ENCODE peak calls at places on chromosomes 1 and 21, in four cellular contexts. K is OCI-LY7, T is AG09309, G is A549. S is an unnamed sample.

GRCh38 chr21:44626673-44627143 is at the start of gene KRTAP10-9:
- DNase-seq in T (no peak), K (no peak), G (no peak), S (no peak)

GRCh38 chr21:45598109-45598508 is 45.4 kb upstream of the PCBP3 start:
- DNase-seq in K (no peak), T (no peak), G (no peak), S (no peak)

GRCh38 chr1:40351124-40351523 is 22.4 kb upstream of the SMAP2 start:
- DNase-seq in G (no peak), T (no peak), K (no peak), S (no peak)

GRCh38 chr1:186304982-186305949 is 69.8 kb downstream of the TPR start:
- DNase-seq in K (peak; percentile 52), T (no peak), G (peak; percentile 53), S (no peak)

GRCh38 chr1:117501275-117501674 is 104.6 kb upstream of the TENT5C start:
- DNase-seq in T (no peak), K (no peak), G (no peak), S (no peak)

GRCh38 chr1:153631047-153632022 is 2.5 kb upstream of the CHTOP start:
- DNase-seq in T (no peak), G (no peak), K (no peak), S (no peak)

GRCh38 chr1:204706838-204707509 is 21.4 kb upstream of the LRRN2 start:
- DNase-seq in T (no peak), K (no peak), G (no peak), S (no peak)

GRCh38 chr1:52970149-52970548 is 43.1 kb downstream of the SCP2 start:
- DNase-seq in T (no peak), K (peak; percentile 11), G (no peak), S (no peak)

GRCh38 chr1:151340870-151341754 is 5.9 kb downstream of the RFX5 start:
- DNase-seq in T (peak; percentile 52), G (peak; percentile 60), K (peak; percentile 89), S (no peak)

GRCh38 chr1:65939636-65940035 is 146.9 kb downstream of the PDE4B start:
- DNase-seq in K (no peak), T (no peak), G (no peak), S (no peak)

GRCh38 chr1:40371707-40372258 is 1.7 kb upstream of the SMAP2 start:
- DNase-seq in T (no peak), K (no peak), G (no peak), S (no peak)

GRCh38 chr21:33839167-33839716 is 76.4 kb downstream of the ATP5PO start:
- DNase-seq in K (no peak), G (no peak), T (no peak), S (no peak)

GRCh38 chr1:10975567-10976326 is 36.7 kb upstream of the TARDBP start:
- DNase-seq in G (peak; percentile 30), K (no peak), T (peak; percentile 91), S (peak; percentile 72)

GRCh38 chr1:22930235-22930912 is 42.3 kb downstream of the LACTBL1 start:
- DNase-seq in T (no peak), K (peak; percentile 51), G (peak; percentile 82), S (peak; percentile 21)

GRCh38 chr1:243438815-243439214 is 183.0 kb downstream of the SDCCAG8 start:
- DNase-seq in K (no peak), G (no peak), T (no peak), S (no peak)

GRCh38 chr1:234871710-234872262 is 256.9 kb downstream of the TOMM20 start:
- DNase-seq in K (no peak), G (no peak), T (no peak), S (no peak)

GRCh38 chr21:44734026-44734745 is 22.8 kb upstream of the TSPEAR start:
- DNase-seq in T (no peak), G (no peak), K (no peak), S (no peak)

GRCh38 chr1:234616644-234617043 is 6.7 kb upstream of the IRF2BP2 start:
- DNase-seq in G (no peak), T (no peak), K (no peak), S (peak; percentile 73)

GRCh38 chr1:223001653-223002634 is 141.1 kb downstream of the TLR5 start:
- DNase-seq in G (no peak), T (no peak), K (no peak), S (no peak)

GRCh38 chr1:102919659-102920058 is 188.7 kb downstream of the COL11A1 start:
- DNase-seq in K (no peak), T (peak; percentile 28), G (no peak), S (no peak)

GRCh38 chr1:72282271-72282656 is at the start of gene NEGR1:
- DNase-seq in G (no peak), T (peak; percentile 35), K (no peak), S (peak; percentile 88)

GRCh38 chr1:62175568-62176179 is 19.0 kb upstream of the L1TD1 start:
- DNase-seq in T (peak; percentile 10), G (no peak), K (peak; percentile 44), S (no peak)

GRCh38 chr1:114695430-114696093 is at the start of gene AMPD1:
- DNase-seq in G (no peak), K (no peak), T (peak; percentile 29), S (no peak)
- TF ChIP-seq CTCF in G (no peak), K (no peak), T (no peak), S (no peak)

DNA sequence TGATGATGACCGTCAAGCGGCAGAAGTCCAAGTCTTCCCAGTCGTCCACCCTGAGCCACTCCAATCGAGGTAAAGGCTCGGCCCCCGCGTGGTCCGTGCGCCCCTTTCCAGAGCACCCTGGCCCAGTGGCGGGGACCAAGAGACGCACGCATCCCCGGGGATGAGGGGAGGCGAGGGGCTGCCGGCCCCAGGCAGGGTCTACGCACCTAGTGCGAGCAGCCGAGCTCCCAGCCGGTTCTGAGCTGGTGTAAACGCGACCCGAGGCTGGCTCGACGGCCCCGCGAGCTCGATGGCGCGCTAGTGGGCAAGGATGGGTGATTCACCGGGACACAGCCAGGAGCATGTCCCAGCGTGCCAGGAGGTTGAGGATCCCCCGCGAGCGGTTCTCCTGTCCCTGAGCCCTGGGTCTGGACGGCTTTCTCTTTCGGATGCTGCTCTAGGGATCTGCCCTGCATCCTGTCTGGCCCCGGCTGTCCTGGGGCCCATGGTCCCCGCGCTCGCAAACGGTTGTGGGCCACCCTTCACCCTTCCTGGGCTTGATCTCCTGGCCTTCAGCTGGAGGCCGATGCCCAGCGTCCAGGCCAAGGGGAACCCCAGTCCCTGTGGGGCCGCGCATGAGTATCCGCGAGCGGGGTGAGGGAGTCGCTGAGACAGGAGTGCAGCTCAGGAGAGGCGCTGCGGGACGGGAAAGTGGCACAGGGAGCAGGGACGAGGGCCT is 689 bp downstream of the PKP1 start:
- DNase-seq in G (no peak), K (no peak), T (no peak), S (no peak)
- H3K4me3 ChIP-seq in G (no peak overlapping the region), K (no peak overlapping the region), T (no peak overlapping the region), S (peak overlapping the region; percentile 36)

GRCh38 chr21:38639782-38640750 is 141.8 kb upstream of the ERG start:
- DNase-seq in T (no peak), G (no peak), K (no peak), S (no peak)
- TF ChIP-seq CTCF in T (no peak), G (no peak), K (no peak), S (no peak)

GRCh38 chr1:78617615-78618026 is 2.6 kb upstream of the IFI44L start:
- DNase-seq in T (peak; percentile 66), G (peak; percentile 13), K (peak; percentile 75), S (peak; percentile 86)

GRCh38 chr1:78619029-78619428 is 1.2 kb upstream of the IFI44L start:
- DNase-seq in K (no peak), T (no peak), G (no peak), S (no peak)

GRCh38 chr1:78619446-78619802 is 824 bp upstream of the IFI44L start:
- DNase-seq in T (no peak), K (no peak), G (no peak), S (no peak)

GRCh38 chr1:78622548-78622947 is 2.3 kb downstream of the IFI44L start:
- DNase-seq in T (no peak), G (no peak), K (no peak), S (no peak)

GRCh38 chr1:78619803-78620579 is at the start of gene IFI44L:
- DNase-seq in T (peak; percentile 39), G (no peak), K (no peak), S (peak; percentile 23)
- H3K4me3 ChIP-seq in T (peak within 1 kb of the TSS; percentile 11), G (no peak within 1 kb of the TSS), K (no peak within 1 kb of the TSS), S (no peak within 1 kb of the TSS)

DNA sequence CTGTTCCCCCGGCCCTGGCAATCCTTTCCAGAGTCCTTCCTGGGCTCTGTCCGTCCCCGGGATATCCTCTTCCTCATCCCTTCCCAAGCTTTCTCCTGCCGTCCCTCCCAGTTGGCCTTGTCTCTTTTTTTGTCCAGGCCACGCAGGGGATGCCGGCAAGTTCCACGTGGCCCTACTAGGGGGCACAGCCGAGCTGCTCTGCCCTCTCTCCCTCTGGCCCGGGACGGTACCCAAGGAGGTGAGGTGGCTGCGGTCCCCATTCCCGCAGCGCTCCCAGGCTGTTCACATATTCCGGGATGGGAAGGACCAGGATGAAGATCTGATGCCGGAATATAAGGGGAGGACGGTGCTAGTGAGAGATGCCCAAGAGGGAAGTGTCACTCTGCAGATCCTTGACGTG is 13.4 kb upstream of the SVBP start:
- DNase-seq in K (no peak), G (no peak), T (no peak), S (no peak)
- TF ChIP-seq CTCF in K (no peak), G (no peak), T (no peak), S (no peak)

GRCh38 chr1:24930703-24931480 is 816 bp upstream of the RUNX3 start:
- DNase-seq in G (no peak), T (no peak), K (no peak), S (no peak)
- H3K4me3 ChIP-seq in G (peak overlapping the region; percentile 52), T (no peak overlapping the region), K (peak overlapping the region; percentile 91), S (no peak overlapping the region)